ENCODE peak calls at places on chromosome 21, in seven cellular contexts. T is mesendoderm, W is IMR-90, A is H1, N is trophoblast cell, Q is H9, D is mesenchymal stem cell. O is an unnamed sample.

GRCh38 chr21:34227386-34227852 is 136.4 kb upstream of the KCNE2 start:
- DNase-seq in D (peak), N (no peak), A (no peak), T (no peak), W (peak), Q (no peak), O (no peak)

GRCh38 chr21:41648591-41649031 is 118.2 kb downstream of the RIPK4 start:
- DNase-seq in W (peak), A (no peak), N (no peak), T (peak), D (no peak), Q (no peak), O (no peak)

GRCh38 chr21:46452719-46453118 is 6.0 kb upstream of the DIP2A start:
- DNase-seq in T (no peak), Q (no peak), D (no peak), W (no peak), A (no peak), N (no peak), O (no peak)

GRCh38 chr21:46322351-46323226 is 1.1 kb downstream of the C21orf58 start:
- DNase-seq in T (peak), N (peak), Q (no peak), W (peak), A (peak), D (peak), O (no peak)

GRCh38 chr21:14306143-14306907 is 76.6 kb downstream of the HSPA13 start:
- DNase-seq in Q (no peak), A (no peak), N (no peak), W (peak), D (no peak), T (peak), O (no peak)

GRCh38 chr21:37683396-37684114 is 232.7 kb downstream of the KCNJ6 start:
- DNase-seq in N (no peak), A (no peak), Q (no peak), T (no peak), W (no peak), D (no peak), O (no peak)

GRCh38 chr21:38849776-38850175 is 44.0 kb downstream of the ETS2 start:
- DNase-seq in W (no peak), A (no peak), T (no peak), D (no peak), Q (no peak), N (no peak), O (no peak)

GRCh38 chr21:23131177-23131576 is 2133.0 kb downstream of the NCAM2 start:
- DNase-seq in D (no peak), Q (no peak), W (no peak), T (peak), N (no peak), A (no peak), O (no peak)

GRCh38 chr21:14542638-14543037 is 3.5 kb downstream of the SAMSN1 start:
- DNase-seq in N (no peak), D (no peak), T (no peak), W (no peak), A (no peak), Q (no peak), O (no peak)

GRCh38 chr21:33199516-33200217 is 30.1 kb upstream of the IFNAR2 start:
- DNase-seq in W (peak), A (peak), D (peak), N (peak), Q (peak), T (peak), O (peak)

GRCh38 chr21:31092867-31093266 is 54.6 kb upstream of the KRTAP19-8 start:
- DNase-seq in W (no peak), Q (no peak), N (no peak), T (no peak), A (no peak), D (no peak), O (no peak)

GRCh38 chr21:39263372-39263771 is 50.1 kb downstream of the BRWD1 start:
- DNase-seq in N (no peak), T (no peak), A (no peak), W (peak), D (peak), Q (no peak), O (no peak)

GRCh38 chr21:41519806-41520559 is 12.0 kb upstream of the TMPRSS2 start:
- DNase-seq in D (no peak), Q (no peak), A (no peak), W (no peak), N (no peak), T (no peak), O (no peak)

GRCh38 chr21:37684577-37684976 is 231.7 kb downstream of the KCNJ6 start:
- DNase-seq in D (no peak), W (no peak), Q (no peak), N (no peak), A (no peak), T (no peak), O (no peak)

GRCh38 chr21:38954450-38955059 is 148.8 kb downstream of the ETS2 start:
- DNase-seq in N (no peak), A (no peak), D (no peak), W (no peak), T (no peak), Q (no peak), O (no peak)

GRCh38 chr21:44686000-44686781 is 4.2 kb upstream of the KRTAP12-1 start:
- DNase-seq in T (peak), Q (peak), N (no peak), D (no peak), A (no peak), W (no peak), O (no peak)

GRCh38 chr21:45571641-45572040 is 29.4 kb upstream of the SLC19A1 start:
- DNase-seq in D (no peak), Q (peak), A (peak), W (no peak), N (no peak), T (no peak), O (no peak)

GRCh38 chr21:36210779-36211659 is 54.4 kb downstream of the DOP1B start:
- DNase-seq in D (no peak), A (no peak), N (peak), T (peak), Q (no peak), W (no peak), O (no peak)

GRCh38 chr21:45989355-45990048 is 7.9 kb downstream of the COL6A1 start:
- DNase-seq in A (no peak), D (no peak), T (no peak), Q (no peak), N (no peak), W (no peak), O (no peak)

GRCh38 chr21:39630191-39630591 is 17.5 kb downstream of the B3GALT5 start:
- DNase-seq in N (no peak), T (no peak), A (no peak), Q (no peak), D (peak), W (peak), O (no peak)

GRCh38 chr21:39666681-39667315 is 54.1 kb downstream of the B3GALT5 start:
- DNase-seq in W (no peak), A (no peak), N (no peak), T (no peak), Q (no peak), D (no peak), O (no peak)

GRCh38 chr21:26099610-26100219 is 70.9 kb downstream of the APP start:
- DNase-seq in W (peak), T (peak), D (no peak), A (no peak), Q (no peak), N (peak), O (no peak)

GRCh38 chr21:41207401-41208388 is 39.7 kb downstream of the BACE2 start:
- DNase-seq in D (no peak), W (peak), N (no peak), T (no peak), A (no peak), Q (no peak), O (no peak)

GRCh38 chr21:37849703-37850102 is 66.6 kb downstream of the KCNJ6 start:
- DNase-seq in D (peak), N (no peak), A (no peak), Q (no peak), T (peak), W (peak), O (no peak)

GRCh38 chr21:45529785-45530422 is 12.3 kb downstream of the SLC19A1 start:
- DNase-seq in W (no peak), N (no peak), Q (no peak), D (no peak), T (no peak), A (peak), O (no peak)

GRCh38 chr21:45119812-45120211 is 45.4 kb downstream of the ADARB1 start:
- DNase-seq in D (no peak), Q (no peak), T (no peak), A (no peak), W (no peak), N (no peak), O (no peak)

GRCh38 chr21:35475006-35475405 is 425.9 kb upstream of the RUNX1 start:
- DNase-seq in T (no peak), D (peak), Q (no peak), N (no peak), A (no peak), W (peak), O (no peak)

GRCh38 chr21:45580576-45581321 is 38.5 kb upstream of the SLC19A1 start:
- DNase-seq in Q (no peak), D (no peak), W (no peak), N (no peak), A (peak), T (peak), O (no peak)

GRCh38 chr21:38376235-38376634 is 119.4 kb downstream of the KCNJ15 start:
- DNase-seq in D (no peak), N (no peak), Q (no peak), T (no peak), A (no peak), W (no peak), O (no peak)

GRCh38 chr21:41885341-41886024 is 6.3 kb upstream of the PRDM15 start:
- DNase-seq in Q (no peak), T (no peak), D (peak), N (no peak), W (peak), A (no peak), O (no peak)

GRCh38 chr21:46110499-46111192 is 12.7 kb downstream of the COL6A2 start:
- DNase-seq in T (peak), Q (peak), D (peak), A (peak), N (no peak), W (no peak), O (no peak)

GRCh38 chr21:44701541-44701940 is 4.6 kb downstream of the KRTAP10-12 start:
- DNase-seq in D (no peak), W (no peak), A (peak), T (no peak), N (no peak), Q (no peak), O (no peak)

GRCh38 chr21:18877932-18878331 is 474.3 kb upstream of the TMPRSS15 start:
- DNase-seq in N (no peak), T (no peak), W (no peak), A (no peak), Q (no peak), D (no peak), O (no peak)

GRCh38 chr21:16071082-16071481 is 341.3 kb downstream of the USP25 start:
- DNase-seq in A (no peak), D (no peak), T (peak), Q (no peak), W (no peak), N (no peak), O (no peak)

GRCh38 chr21:41009398-41010177 is 158.4 kb upstream of the BACE2 start:
- DNase-seq in Q (no peak), W (no peak), N (no peak), D (no peak), T (no peak), A (no peak), O (no peak)

GRCh38 chr21:43274022-43274945 is 105.5 kb downstream of the CRYAA start:
- DNase-seq in W (no peak), T (no peak), A (no peak), N (no peak), D (no peak), Q (no peak), O (no peak)
- H4K8ac ChIP-seq in W (no peak), T (no peak), A (no peak), N (no peak), D (no peak), Q (no peak), O (no peak)

GRCh38 chr21:29657228-29657989 is 282.4 kb downstream of the GRIK1 start:
- DNase-seq in Q (no peak), W (no peak), A (no peak), T (no peak), N (no peak), D (no peak), O (no peak)
- H4K8ac ChIP-seq in Q (no peak), W (peak), A (no peak), T (no peak), N (no peak), D (no peak), O (no peak)

GRCh38 chr21:21175798-21176334 is 177.7 kb downstream of the NCAM2 start:
- DNase-seq in N (no peak), T (no peak), D (no peak), Q (no peak), A (no peak), W (no peak), O (no peak)
- H4K8ac ChIP-seq in N (no peak), T (no peak), D (no peak), Q (no peak), A (no peak), W (no peak), O (no peak)

GRCh38 chr21:28540514-28540913 is 452.2 kb downstream of the LTN1 start:
- DNase-seq in N (no peak), D (peak), A (no peak), W (peak), T (no peak), Q (no peak), O (no peak)

GRCh38 chr21:28547795-28548194 is 444.9 kb downstream of the LTN1 start:
- DNase-seq in T (no peak), A (no peak), Q (no peak), D (no peak), W (no peak), N (no peak), O (no peak)

GRCh38 chr21:28548291-28548690 is 444.4 kb downstream of the LTN1 start:
- DNase-seq in A (no peak), N (no peak), Q (no peak), W (peak), T (no peak), D (no peak), O (no peak)

GRCh38 chr21:28541371-28542112 is 451.1 kb downstream of the LTN1 start:
- DNase-seq in Q (no peak), A (no peak), W (no peak), T (no peak), N (peak), D (no peak), O (no peak)

DNA sequence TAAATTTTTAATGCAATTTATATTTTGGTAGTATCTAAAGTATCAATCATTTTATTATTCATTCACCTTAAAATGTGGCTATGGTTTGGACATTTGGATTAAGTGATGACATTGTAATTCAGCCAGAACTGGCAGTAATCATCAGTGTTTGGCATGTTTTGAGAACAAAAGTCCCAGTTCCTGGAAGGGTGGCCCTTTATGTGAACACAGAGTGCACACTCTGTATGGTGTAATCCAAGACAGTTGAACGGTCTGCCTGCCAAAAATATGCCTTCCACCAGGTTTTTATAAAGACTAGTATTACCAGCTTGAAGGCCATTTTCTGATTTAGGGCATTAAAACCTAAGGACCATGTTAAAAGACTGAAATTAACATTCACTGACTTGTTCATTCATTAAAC is 448.7 kb downstream of the LTN1 start:
- DNase-seq in N (no peak), D (no peak), Q (no peak), T (no peak), W (no peak), A (no peak), O (no peak)
- H4K8ac ChIP-seq in N (no peak), D (no peak), Q (no peak), T (no peak), W (no peak), A (no peak), O (no peak)

DNA sequence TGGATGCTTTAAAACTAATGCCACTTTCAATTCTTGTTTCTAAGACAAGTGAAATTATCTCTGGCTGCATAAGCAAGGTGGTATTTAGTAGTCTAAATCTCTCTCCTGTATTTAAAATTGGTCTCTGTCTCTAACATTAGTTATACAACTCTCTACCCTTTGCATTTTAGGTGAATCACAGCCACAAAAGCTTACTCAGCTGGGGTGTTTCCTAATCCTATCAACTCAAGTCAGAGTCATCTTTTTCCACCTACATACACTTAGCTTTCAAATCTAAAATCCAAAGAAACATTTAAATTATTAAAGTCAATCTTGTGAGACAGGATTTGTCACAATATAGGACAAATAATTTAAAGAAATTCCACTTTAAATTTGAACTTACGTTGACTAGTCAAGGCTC is 255.1 kb upstream of the CXADR start:
- DNase-seq in W (no peak), A (no peak), D (no peak), N (no peak), Q (no peak), T (no peak), O (no peak)
- H4K8ac ChIP-seq in W (no peak), A (no peak), D (no peak), N (no peak), Q (no peak), T (no peak), O (no peak)

O was measured in neuronal stem cell.